ENCODE peak calls at places on chromosomes 7 and 10, in ten cellular contexts. One of them, this sample, is unnamed.
A peak's percentile ranks its signal among the peaks of the same experiment; 100 is the strongest.

GRCh38 chr7:47403341-47403866 is 178.5 kb downstream of the TNS3 start:
- DNase-seq in CD8-positive, alpha-beta T cell: no peak
- DNase-seq in esophagus squamous epithelium: no peak
- DNase-seq in Karpas-422: no peak
- DNase-seq in neural progenitor cell: no peak
- DNase-seq in psoas muscle: no peak
- DNase-seq in fibroblast of mammary gland: no peak
- DNase-seq in lung: no peak
- DNase-seq in ovary: no peak
- DNase-seq in transverse colon: no peak
- DNase-seq in this sample: no peak

GRCh38 chr10:11448545-11449244 is 162.8 kb downstream of the USP6NL start:
- DNase-seq in ovary: no peak
- DNase-seq in neural progenitor cell: no peak
- DNase-seq in CD8-positive, alpha-beta T cell: no peak
- DNase-seq in lung: no peak
- DNase-seq in psoas muscle: no peak
- DNase-seq in transverse colon: no peak
- DNase-seq in fibroblast of mammary gland: no peak
- DNase-seq in Karpas-422: peak; percentile 96
- DNase-seq in esophagus squamous epithelium: no peak
- DNase-seq in this sample: no peak

GRCh38 chr7:155154586-155154985 is 84.5 kb downstream of the HTR5A start:
- DNase-seq in ovary: no peak
- DNase-seq in transverse colon: no peak
- DNase-seq in lung: peak; percentile 3
- DNase-seq in esophagus squamous epithelium: no peak
- DNase-seq in Karpas-422: no peak
- DNase-seq in psoas muscle: no peak
- DNase-seq in neural progenitor cell: no peak
- DNase-seq in CD8-positive, alpha-beta T cell: no peak
- DNase-seq in fibroblast of mammary gland: no peak
- DNase-seq in this sample: no peak

GRCh38 chr10:72126872-72127232 is 38.5 kb upstream of the SPOCK2 start:
- DNase-seq in psoas muscle: no peak
- DNase-seq in CD8-positive, alpha-beta T cell: no peak
- DNase-seq in ovary: no peak
- DNase-seq in lung: no peak
- DNase-seq in fibroblast of mammary gland: no peak
- DNase-seq in Karpas-422: no peak
- DNase-seq in esophagus squamous epithelium: no peak
- DNase-seq in neural progenitor cell: no peak
- DNase-seq in transverse colon: no peak
- DNase-seq in this sample: no peak

GRCh38 chr10:75033399-75034130 is 77.9 kb upstream of the SAMD8 start:
- DNase-seq in transverse colon: no peak
- DNase-seq in neural progenitor cell: no peak
- DNase-seq in ovary: no peak
- DNase-seq in Karpas-422: no peak
- DNase-seq in fibroblast of mammary gland: no peak
- DNase-seq in CD8-positive, alpha-beta T cell: no peak
- DNase-seq in esophagus squamous epithelium: no peak
- DNase-seq in lung: no peak
- DNase-seq in psoas muscle: no peak
- DNase-seq in this sample: no peak

GRCh38 chr7:146773506-146773905 is 656.9 kb downstream of the CNTNAP2 start:
- DNase-seq in lung: no peak
- DNase-seq in neural progenitor cell: no peak
- DNase-seq in esophagus squamous epithelium: no peak
- DNase-seq in CD8-positive, alpha-beta T cell: no peak
- DNase-seq in ovary: no peak
- DNase-seq in transverse colon: no peak
- DNase-seq in Karpas-422: no peak
- DNase-seq in psoas muscle: no peak
- DNase-seq in fibroblast of mammary gland: no peak
- DNase-seq in this sample: no peak

GRCh38 chr10:124630551-124630950 is 113.6 kb downstream of the FAM53B start:
- DNase-seq in psoas muscle: no peak
- DNase-seq in Karpas-422: no peak
- DNase-seq in neural progenitor cell: no peak
- DNase-seq in transverse colon: no peak
- DNase-seq in lung: no peak
- DNase-seq in esophagus squamous epithelium: no peak
- DNase-seq in ovary: no peak
- DNase-seq in fibroblast of mammary gland: no peak
- DNase-seq in CD8-positive, alpha-beta T cell: no peak
- DNase-seq in this sample: no peak

GRCh38 chr7:82441916-82442478 is 1.6 kb downstream of the CACNA2D1 start:
- DNase-seq in lung: no peak
- DNase-seq in psoas muscle: no peak
- DNase-seq in Karpas-422: no peak
- DNase-seq in ovary: no peak
- DNase-seq in neural progenitor cell: peak; percentile 44
- DNase-seq in fibroblast of mammary gland: peak; percentile 28
- DNase-seq in CD8-positive, alpha-beta T cell: no peak
- DNase-seq in esophagus squamous epithelium: no peak
- DNase-seq in transverse colon: no peak
- DNase-seq in this sample: peak; percentile 9

GRCh38 chr7:127361736-127362135 is 30.8 kb downstream of the ZNF800 start:
- DNase-seq in Karpas-422: no peak
- DNase-seq in lung: no peak
- DNase-seq in psoas muscle: no peak
- DNase-seq in neural progenitor cell: no peak
- DNase-seq in CD8-positive, alpha-beta T cell: no peak
- DNase-seq in ovary: no peak
- DNase-seq in esophagus squamous epithelium: no peak
- DNase-seq in fibroblast of mammary gland: no peak
- DNase-seq in transverse colon: no peak
- DNase-seq in this sample: no peak

GRCh38 chr10:26335574-26336093 is 102.5 kb upstream of the APBB1IP start:
- DNase-seq in esophagus squamous epithelium: no peak
- DNase-seq in fibroblast of mammary gland: no peak
- DNase-seq in ovary: no peak
- DNase-seq in Karpas-422: peak; percentile 65
- DNase-seq in lung: no peak
- DNase-seq in neural progenitor cell: no peak
- DNase-seq in psoas muscle: no peak
- DNase-seq in transverse colon: no peak
- DNase-seq in CD8-positive, alpha-beta T cell: no peak
- DNase-seq in this sample: no peak

GRCh38 chr7:74059681-74060588 is 23.7 kb upstream of the LIMK1 start:
- DNase-seq in CD8-positive, alpha-beta T cell: no peak
- DNase-seq in lung: peak; percentile 79
- DNase-seq in transverse colon: peak; percentile 88
- DNase-seq in psoas muscle: no peak
- DNase-seq in Karpas-422: no peak
- DNase-seq in esophagus squamous epithelium: no peak
- DNase-seq in neural progenitor cell: no peak
- DNase-seq in ovary: no peak
- DNase-seq in fibroblast of mammary gland: no peak
- DNase-seq in this sample: peak; percentile 68

GRCh38 chr7:2567663-2568238 is 9.0 kb downstream of the IQCE start:
- DNase-seq in ovary: peak; percentile 35
- DNase-seq in transverse colon: no peak
- DNase-seq in psoas muscle: no peak
- DNase-seq in Karpas-422: peak; percentile 59
- DNase-seq in lung: no peak
- DNase-seq in esophagus squamous epithelium: no peak
- DNase-seq in neural progenitor cell: peak; percentile 76
- DNase-seq in fibroblast of mammary gland: peak; percentile 61
- DNase-seq in CD8-positive, alpha-beta T cell: no peak
- DNase-seq in this sample: no peak

DNA sequence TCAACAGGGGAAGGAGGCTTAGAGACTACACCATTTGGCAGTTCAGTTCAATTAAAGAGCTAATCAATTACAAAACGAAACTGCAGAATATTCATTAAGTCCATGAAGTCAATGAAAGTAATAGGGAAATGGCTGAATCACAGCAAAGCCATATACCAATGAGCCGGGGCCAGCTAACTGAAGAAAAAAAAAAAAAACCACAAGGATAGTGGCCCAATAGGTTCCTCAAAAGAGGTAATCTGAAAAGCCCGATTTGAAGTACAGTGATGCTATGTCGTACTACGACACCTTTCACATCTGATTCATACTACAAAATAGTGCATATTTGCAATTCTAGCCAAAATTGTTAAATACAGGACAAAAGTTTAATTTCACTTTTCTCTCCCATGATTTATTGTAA is 2.5 kb downstream of the ARHGAP12 start:
- DNase-seq in transverse colon: no peak
- DNase-seq in Karpas-422: no peak
- DNase-seq in psoas muscle: no peak
- DNase-seq in esophagus squamous epithelium: no peak
- DNase-seq in lung: no peak
- DNase-seq in neural progenitor cell: no peak
- DNase-seq in fibroblast of mammary gland: peak; percentile 11
- DNase-seq in ovary: no peak
- DNase-seq in CD8-positive, alpha-beta T cell: no peak
- DNase-seq in this sample: peak; percentile 8
- H3K4me3 ChIP-seq in transverse colon: no peak overlapping the region
- H3K4me3 ChIP-seq in Karpas-422: no peak overlapping the region
- H3K4me3 ChIP-seq in psoas muscle: no peak overlapping the region
- H3K4me3 ChIP-seq in esophagus squamous epithelium: no peak overlapping the region
- H3K4me3 ChIP-seq in lung: no peak overlapping the region
- H3K4me3 ChIP-seq in neural progenitor cell: peak overlapping the region; percentile 74
- H3K4me3 ChIP-seq in fibroblast of mammary gland: peak overlapping the region; percentile 66
- H3K4me3 ChIP-seq in ovary: no peak overlapping the region
- H3K4me3 ChIP-seq in CD8-positive, alpha-beta T cell: no peak overlapping the region
- H3K4me3 ChIP-seq in this sample: peak overlapping the region; percentile 56

GRCh38 chr10:114855776-114856543 is 34.4 kb downstream of the FHIP2A start:
- DNase-seq in fibroblast of mammary gland: peak; percentile 46
- DNase-seq in neural progenitor cell: no peak
- DNase-seq in psoas muscle: no peak
- DNase-seq in ovary: no peak
- DNase-seq in Karpas-422: no peak
- DNase-seq in CD8-positive, alpha-beta T cell: no peak
- DNase-seq in lung: no peak
- DNase-seq in transverse colon: no peak
- DNase-seq in esophagus squamous epithelium: no peak
- DNase-seq in this sample: peak; percentile 17
- H3K4me3 ChIP-seq in fibroblast of mammary gland: no peak overlapping the region
- H3K4me3 ChIP-seq in neural progenitor cell: no peak overlapping the region
- H3K4me3 ChIP-seq in psoas muscle: no peak overlapping the region
- H3K4me3 ChIP-seq in ovary: no peak overlapping the region
- H3K4me3 ChIP-seq in Karpas-422: no peak overlapping the region
- H3K4me3 ChIP-seq in CD8-positive, alpha-beta T cell: no peak overlapping the region
- H3K4me3 ChIP-seq in lung: no peak overlapping the region
- H3K4me3 ChIP-seq in transverse colon: no peak overlapping the region
- H3K4me3 ChIP-seq in esophagus squamous epithelium: no peak overlapping the region
- H3K4me3 ChIP-seq in this sample: no peak overlapping the region

GRCh38 chr7:5424689-5425506 is 1.3 kb upstream of the TNRC18 start:
- DNase-seq in psoas muscle: peak; percentile 69
- DNase-seq in ovary: peak; percentile 64
- DNase-seq in Karpas-422: peak; percentile 64
- DNase-seq in neural progenitor cell: peak; percentile 60
- DNase-seq in lung: peak; percentile 54
- DNase-seq in fibroblast of mammary gland: peak; percentile 47
- DNase-seq in esophagus squamous epithelium: no peak
- DNase-seq in CD8-positive, alpha-beta T cell: no peak
- DNase-seq in transverse colon: peak; percentile 48
- DNase-seq in this sample: peak; percentile 35

GRCh38 chr7:5421626-5422323 is 1.9 kb downstream of the TNRC18 start:
- DNase-seq in transverse colon: peak; percentile 64
- DNase-seq in ovary: peak; percentile 73
- DNase-seq in Karpas-422: no peak
- DNase-seq in lung: peak; percentile 64
- DNase-seq in neural progenitor cell: peak; percentile 67
- DNase-seq in psoas muscle: peak; percentile 57
- DNase-seq in fibroblast of mammary gland: peak; percentile 77
- DNase-seq in esophagus squamous epithelium: no peak
- DNase-seq in CD8-positive, alpha-beta T cell: no peak
- DNase-seq in this sample: peak; percentile 49

GRCh38 chr7:5423844-5424688 is 432 bp upstream of the TNRC18 start:
- DNase-seq in neural progenitor cell: peak; percentile 98
- DNase-seq in psoas muscle: peak; percentile 95
- DNase-seq in Karpas-422: peak; percentile 95
- DNase-seq in transverse colon: peak; percentile 95
- DNase-seq in ovary: peak; percentile 96
- DNase-seq in esophagus squamous epithelium: peak; percentile 69
- DNase-seq in lung: peak; percentile 96
- DNase-seq in CD8-positive, alpha-beta T cell: peak; percentile 46
- DNase-seq in fibroblast of mammary gland: peak; percentile 99
- DNase-seq in this sample: peak; percentile 97

GRCh38 chr7:5422324-5423271 is 1.0 kb downstream of the TNRC18 start:
- DNase-seq in neural progenitor cell: peak; percentile 83
- DNase-seq in CD8-positive, alpha-beta T cell: no peak
- DNase-seq in transverse colon: no peak
- DNase-seq in ovary: no peak
- DNase-seq in esophagus squamous epithelium: no peak
- DNase-seq in lung: no peak
- DNase-seq in fibroblast of mammary gland: peak; percentile 55
- DNase-seq in Karpas-422: peak; percentile 74
- DNase-seq in psoas muscle: no peak
- DNase-seq in this sample: no peak

DNA sequence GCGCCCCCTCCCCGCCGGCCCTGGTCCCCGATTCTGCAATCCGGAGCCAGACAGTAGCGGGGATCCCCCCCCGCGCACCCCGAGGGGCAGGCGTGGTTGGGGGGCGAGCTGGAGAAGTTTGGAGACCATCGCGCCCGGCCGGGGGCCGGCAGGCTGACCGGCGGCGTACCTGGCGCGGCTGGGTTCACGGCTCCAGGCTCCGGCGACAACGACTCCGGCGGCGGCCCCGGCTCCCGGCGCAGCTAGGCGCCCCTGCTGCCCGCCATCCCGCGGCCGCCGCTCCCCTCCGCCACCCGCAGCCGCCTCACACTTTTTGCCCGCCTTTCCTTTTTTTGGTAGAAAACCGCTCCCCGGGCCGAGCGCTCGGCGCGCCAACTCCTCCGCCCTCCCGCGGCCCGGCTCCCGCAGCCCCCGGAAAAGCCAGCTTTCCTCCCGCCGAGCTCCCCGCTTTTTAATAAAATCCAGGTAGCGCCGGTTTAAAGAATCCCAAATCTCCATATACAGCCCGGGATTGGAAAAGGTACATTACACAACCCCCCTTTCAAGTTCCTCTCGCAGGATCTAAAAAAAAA is at the start of gene TNRC18:
- DNase-seq in esophagus squamous epithelium: no peak
- DNase-seq in lung: peak; percentile 62
- DNase-seq in neural progenitor cell: no peak
- DNase-seq in CD8-positive, alpha-beta T cell: no peak
- DNase-seq in fibroblast of mammary gland: no peak
- DNase-seq in Karpas-422: peak; percentile 75
- DNase-seq in ovary: peak; percentile 59
- DNase-seq in transverse colon: peak; percentile 32
- DNase-seq in psoas muscle: peak; percentile 53
- DNase-seq in this sample: no peak
- H3K4me3 ChIP-seq in esophagus squamous epithelium: peak within 1 kb of the TSS; percentile 86
- H3K4me3 ChIP-seq in lung: peak within 1 kb of the TSS; percentile 79
- H3K4me3 ChIP-seq in neural progenitor cell: peak within 1 kb of the TSS; percentile 88
- H3K4me3 ChIP-seq in CD8-positive, alpha-beta T cell: peak within 1 kb of the TSS; percentile 67
- H3K4me3 ChIP-seq in fibroblast of mammary gland: peak within 1 kb of the TSS; percentile 86
- H3K4me3 ChIP-seq in Karpas-422: peak within 1 kb of the TSS; percentile 94
- H3K4me3 ChIP-seq in ovary: peak within 1 kb of the TSS; percentile 94
- H3K4me3 ChIP-seq in transverse colon: peak within 1 kb of the TSS; percentile 99
- H3K4me3 ChIP-seq in psoas muscle: peak within 1 kb of the TSS; percentile 99
- H3K4me3 ChIP-seq in this sample: peak within 1 kb of the TSS; percentile 99

DNA sequence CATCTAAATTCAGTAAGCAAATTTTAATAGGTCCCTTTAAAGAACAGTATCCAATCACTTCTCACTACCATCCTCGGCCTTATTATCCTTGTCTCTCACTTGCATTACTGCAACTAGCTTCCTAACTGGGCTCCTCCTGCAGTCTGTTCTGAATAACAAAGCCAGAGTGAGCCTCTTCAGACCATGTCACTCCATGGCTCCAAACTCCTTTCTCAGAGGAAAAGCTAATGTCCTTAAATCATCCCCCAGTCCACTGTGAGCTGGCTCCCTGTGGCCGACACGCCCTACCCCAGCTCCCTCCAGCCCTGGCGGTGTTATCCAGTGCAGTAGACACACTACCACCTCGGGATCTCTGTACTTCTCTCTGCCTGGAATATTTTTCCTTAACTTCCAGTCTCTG is 80.0 kb downstream of the EPC1 start:
- DNase-seq in fibroblast of mammary gland: no peak
- DNase-seq in Karpas-422: no peak
- DNase-seq in psoas muscle: no peak
- DNase-seq in transverse colon: no peak
- DNase-seq in CD8-positive, alpha-beta T cell: no peak
- DNase-seq in ovary: no peak
- DNase-seq in esophagus squamous epithelium: no peak
- DNase-seq in lung: no peak
- DNase-seq in neural progenitor cell: peak; percentile 67
- DNase-seq in this sample: no peak
- H3K4me3 ChIP-seq in fibroblast of mammary gland: no peak overlapping the region
- H3K4me3 ChIP-seq in Karpas-422: no peak overlapping the region
- H3K4me3 ChIP-seq in psoas muscle: no peak overlapping the region
- H3K4me3 ChIP-seq in transverse colon: no peak overlapping the region
- H3K4me3 ChIP-seq in CD8-positive, alpha-beta T cell: no peak overlapping the region
- H3K4me3 ChIP-seq in ovary: no peak overlapping the region
- H3K4me3 ChIP-seq in esophagus squamous epithelium: no peak overlapping the region
- H3K4me3 ChIP-seq in lung: no peak overlapping the region
- H3K4me3 ChIP-seq in neural progenitor cell: no peak overlapping the region
- H3K4me3 ChIP-seq in this sample: no peak overlapping the region